ENCODE peak calls at places on chromosomes 2 and 18, in eight cellular contexts. F is T-helper 17 cell, A is putamen, T is tibial artery, C is B cell, B is T-helper 2 cell, O is epithelial cell of esophagus, M is naive B cell. D is an unnamed sample.

GRCh38 chr2:151762694-151763093 is 28.4 kb upstream of the NEB start:
- DNase-seq in F (no peak), A (no peak), T (no peak), C (no peak), B (no peak), O (no peak), M (no peak), D (no peak)

GRCh38 chr2:158815166-158815565 is 20.0 kb downstream of the DAPL1 start:
- DNase-seq in F (no peak), A (no peak), T (no peak), C (no peak), B (no peak), O (no peak), M (no peak), D (no peak)

GRCh38 chr18:58779514-58779913 is 85.2 kb upstream of the ZNF532 start:
- DNase-seq in F (no peak), A (no peak), T (no peak), C (no peak), B (no peak), O (no peak), M (no peak), D (no peak)

GRCh38 chr2:110732422-110733413 is at the start of gene ACOXL:
- DNase-seq in F (no peak), A (no peak), T (no peak), C (no peak), B (no peak), O (peak), M (no peak), D (peak)

GRCh38 chr18:61955644-61956043 is 62.8 kb upstream of the RNF152 start:
- DNase-seq in F (no peak), A (no peak), T (no peak), C (no peak), B (no peak), O (no peak), M (no peak), D (no peak)

GRCh38 chr2:56185101-56185581 is 1.4 kb downstream of the CCDC85A start:
- DNase-seq in F (no peak), A (no peak), T (no peak), C (no peak), B (no peak), O (no peak), M (no peak), D (peak)

GRCh38 chr18:29962579-29962978 is 1080.0 kb downstream of the DSC3 start:
- DNase-seq in F (no peak), A (no peak), T (no peak), C (no peak), B (no peak), O (peak), M (no peak), D (peak)

GRCh38 chr2:17101596-17101995 is 416.6 kb downstream of the RAD51AP2 start:
- DNase-seq in F (no peak), A (no peak), T (no peak), C (no peak), B (no peak), O (no peak), M (no peak), D (no peak)

GRCh38 chr2:197113221-197113831 is 186.8 kb upstream of the PGAP1 start:
- DNase-seq in F (no peak), A (no peak), T (no peak), C (no peak), B (no peak), O (peak), M (peak), D (peak)

GRCh38 chr18:3595282-3596273 is 145.6 kb downstream of the TGIF1 start:
- DNase-seq in F (no peak), A (no peak), T (no peak), C (peak), B (no peak), O (peak), M (peak), D (peak)

GRCh38 chr2:159873136-159873728 is 75.2 kb upstream of the CD302 start:
- DNase-seq in F (no peak), A (no peak), T (no peak), C (no peak), B (no peak), O (no peak), M (peak), D (no peak)

GRCh38 chr18:32138332-32138731 is 46.7 kb downstream of the RNF138 start:
- DNase-seq in F (no peak), A (no peak), T (no peak), C (no peak), B (no peak), O (no peak), M (no peak), D (no peak)

GRCh38 chr2:172931923-172932520 is 143.6 kb upstream of the MAP3K20 start:
- DNase-seq in F (peak), A (peak), T (peak), C (no peak), B (peak), O (peak), M (peak), D (no peak)

GRCh38 chr18:50879302-50880107 is 587 bp downstream of the ME2 start:
- DNase-seq in F (peak), A (peak), T (peak), C (peak), B (peak), O (peak), M (no peak), D (peak)

GRCh38 chr2:188291142-188291616 is 495 bp upstream of the GULP1 start:
- DNase-seq in F (no peak), A (no peak), T (no peak), C (no peak), B (no peak), O (no peak), M (no peak), D (no peak)

GRCh38 chr2:37875332-37875976 is 49.6 kb upstream of the RMDN2 start:
- DNase-seq in F (no peak), A (no peak), T (no peak), C (no peak), B (no peak), O (no peak), M (no peak), D (no peak)

GRCh38 chr2:140273396-140273795 is 1493.2 kb upstream of the NXPH2 start:
- DNase-seq in F (no peak), A (no peak), T (no peak), C (no peak), B (no peak), O (no peak), M (no peak), D (no peak)

GRCh38 chr2:113178891-113179290 is 5.1 kb downstream of the PSD4 start:
- DNase-seq in F (no peak), A (no peak), T (peak), C (no peak), B (no peak), O (no peak), M (no peak), D (no peak)

GRCh38 chr2:80621661-80622060 is 317.1 kb upstream of the LRRTM1 start:
- DNase-seq in F (no peak), A (no peak), T (no peak), C (no peak), B (no peak), O (no peak), M (no peak), D (no peak)

GRCh38 chr18:76619342-76620315 is 124.6 kb upstream of the ZNF516 start:
- DNase-seq in F (no peak), A (peak), T (peak), C (no peak), B (no peak), O (peak), M (no peak), D (peak)

GRCh38 chr2:54997826-54998225 is 52.4 kb downstream of the RTN4 start:
- DNase-seq in F (no peak), A (no peak), T (no peak), C (no peak), B (no peak), O (no peak), M (no peak), D (no peak)

GRCh38 chr18:25876334-25876979 is 214.0 kb downstream of the SS18 start:
- DNase-seq in F (no peak), A (no peak), T (no peak), C (no peak), B (no peak), O (no peak), M (no peak), D (no peak)

GRCh38 chr2:31696068-31696467 is 115.3 kb upstream of the SRD5A2 start:
- DNase-seq in F (no peak), A (no peak), T (no peak), C (no peak), B (no peak), O (no peak), M (no peak), D (peak)

GRCh38 chr2:218066946-218067515 is 2.0 kb upstream of the RUFY4 start:
- DNase-seq in F (no peak), A (no peak), T (no peak), C (no peak), B (no peak), O (no peak), M (no peak), D (no peak)

GRCh38 chr2:75310915-75311314 is 111.6 kb upstream of the TACR1 start:
- DNase-seq in F (no peak), A (no peak), T (no peak), C (no peak), B (no peak), O (peak), M (no peak), D (no peak)

GRCh38 chr18:70422061-70422965 is 133.5 kb downstream of the SOCS6 start:
- DNase-seq in F (no peak), A (peak), T (peak), C (no peak), B (no peak), O (peak), M (no peak), D (peak)

GRCh38 chr18:29154196-29154757 is 977.3 kb upstream of the CDH2 start:
- DNase-seq in F (no peak), A (no peak), T (no peak), C (no peak), B (no peak), O (peak), M (no peak), D (peak)

GRCh38 chr2:169069341-169069740 is at the start of gene DHRS9:
- DNase-seq in F (no peak), A (peak), T (no peak), C (no peak), B (no peak), O (peak), M (no peak), D (peak)

GRCh38 chr18:48986851-48987761 is 36.3 kb upstream of the SMAD7 start:
- DNase-seq in F (no peak), A (no peak), T (no peak), C (no peak), B (no peak), O (no peak), M (no peak), D (no peak)

GRCh38 chr2:31446848-31447247 is 32.3 kb upstream of the XDH start:
- DNase-seq in F (no peak), A (no peak), T (no peak), C (no peak), B (no peak), O (no peak), M (no peak), D (no peak)

GRCh38 chr2:186256540-186256939 is 229.5 kb upstream of the ZC3H15 start:
- DNase-seq in F (no peak), A (peak), T (no peak), C (no peak), B (no peak), O (peak), M (no peak), D (peak)

GRCh38 chr2:42249887-42250286 is 80.7 kb downstream of the EML4 start:
- DNase-seq in F (no peak), A (no peak), T (no peak), C (no peak), B (no peak), O (peak), M (no peak), D (no peak)

GRCh38 chr18:28366667-28367066 is 189.7 kb upstream of the CDH2 start:
- DNase-seq in F (no peak), A (no peak), T (no peak), C (no peak), B (no peak), O (no peak), M (no peak), D (no peak)

GRCh38 chr2:231464576-231465540 is 574 bp upstream of the NCL start:
- DNase-seq in F (peak), A (peak), T (peak), C (peak), B (peak), O (peak), M (peak), D (no peak)

GRCh38 chr2:10300997-10301945 is 1.4 kb upstream of the HPCAL1 start:
- DNase-seq in F (no peak), A (no peak), T (no peak), C (no peak), B (no peak), O (no peak), M (no peak), D (no peak)

GRCh38 chr2:177689623-177690022 is 297.1 kb downstream of the AGPS start:
- DNase-seq in F (no peak), A (no peak), T (no peak), C (no peak), B (no peak), O (no peak), M (no peak), D (no peak)

D was measured in mammary epithelial cell.